ENCODE peak calls at places on chromosomes 6 and 20, in six cellular contexts. K is heart left ventricle; Q is mucosa of descending colon; U is stimulated activated CD4-positive, alpha-beta T cell treated with anti-CD3 and anti-CD28 coated beads, Interleukin-2, amount 100 ng/mL, for 48 hours; B is H4; R is mesendoderm. I is an unnamed sample.

GRCh38 chr6:152130441-152130840 is 323.0 kb downstream of the ESR1 start:
- DNase-seq in R (no peak), B (no peak), K (no peak), U (no peak), Q (no peak), I (no peak)

GRCh38 chr6:43842231-43842794 is 72.3 kb downstream of the VEGFA start:
- DNase-seq in Q (no peak), U (no peak), B (no peak), K (no peak), R (no peak), I (peak; percentile 31)

GRCh38 chr6:149166324-149166723 is 151.2 kb upstream of the TAB2 start:
- DNase-seq in B (peak; percentile 18), Q (no peak), U (no peak), R (peak; percentile 45), K (no peak), I (no peak)

GRCh38 chr20:41454250-41454649 is 87.6 kb upstream of the EMILIN3 start:
- DNase-seq in Q (no peak), R (no peak), U (no peak), K (no peak), B (no peak), I (no peak)

GRCh38 chr6:157150076-157150475 is 173.2 kb downstream of the TMEM242 start:
- DNase-seq in B (peak; percentile 16), K (no peak), R (no peak), Q (no peak), U (no peak), I (no peak)

GRCh38 chr6:27726620-27727023 is 185.6 kb downstream of the OR2B2 start:
- DNase-seq in U (no peak), R (peak; percentile 81), K (no peak), B (peak; percentile 38), Q (no peak), I (no peak)

GRCh38 chr20:30489604-30490003 is 767.9 kb upstream of the DEFB115 start:
- DNase-seq in K (no peak), U (no peak), R (no peak), Q (no peak), B (no peak), I (no peak)

GRCh38 chr20:44419131-44419844 is 56.4 kb upstream of the TTPAL start:
- DNase-seq in U (no peak), R (no peak), Q (no peak), B (no peak), K (no peak), I (no peak)

GRCh38 chr20:60381643-60382400 is 423.6 kb downstream of the CDH26 start:
- DNase-seq in Q (no peak), K (no peak), B (no peak), U (no peak), R (no peak), I (no peak)

GRCh38 chr6:48144024-48144423 is 33.0 kb upstream of the PTCHD4 start:
- DNase-seq in B (no peak), R (peak; percentile 15), U (no peak), K (no peak), Q (no peak), I (no peak)

GRCh38 chr6:118650500-118651281 is 700 bp downstream of the CEP85L start:
- DNase-seq in B (peak; percentile 5), R (peak; percentile 59), Q (peak; percentile 52), K (peak; percentile 63), U (peak; percentile 33), I (peak; percentile 44)

GRCh38 chr20:47809561-47809960 is 24.3 kb upstream of the SULF2 start:
- DNase-seq in U (no peak), Q (no peak), K (no peak), R (peak; percentile 77), B (no peak), I (no peak)

GRCh38 chr20:44302026-44302669 is 8.9 kb downstream of the FITM2 start:
- DNase-seq in Q (peak; percentile 57), B (no peak), R (no peak), U (no peak), K (peak; percentile 53), I (peak; percentile 49)

GRCh38 chr6:25181923-25182322 is 97.3 kb upstream of the CARMIL1 start:
- DNase-seq in U (no peak), R (peak; percentile 19), B (no peak), Q (no peak), K (no peak), I (no peak)

GRCh38 chr6:29792123-29793035 is 35.2 kb upstream of the HLA-G start:
- DNase-seq in Q (peak; percentile 66), B (no peak), K (peak; percentile 82), U (peak; percentile 68), R (peak; percentile 19), I (peak; percentile 58)

GRCh38 chr6:22821664-22822320 is 252.4 kb downstream of the HDGFL1 start:
- DNase-seq in R (no peak), Q (no peak), B (no peak), K (no peak), U (no peak), I (no peak)

GRCh38 chr6:16064687-16065086 is 64.2 kb upstream of the MYLIP start:
- DNase-seq in Q (no peak), B (no peak), K (no peak), U (no peak), R (peak; percentile 57), I (no peak)

I was measured in transverse colon.